ENCODE peak calls at places on chromosomes 6 and 20, in five cellular contexts. One of them, this sample, is unnamed.

GRCh38 chr20:1326031-1326930 is 2.7 kb downstream of the SDCBP2 start:
- DNase-seq in amniotic stem cell: no peak
- DNase-seq in NCI-H510A: no peak
- DNase-seq in dermis microvascular lymphatic vessel endothelial cell: peak
- DNase-seq in islet precursor cell: peak
- DNase-seq in this sample: no peak

GRCh38 chr6:25202505-25202904 is 76.7 kb upstream of the CARMIL1 start:
- DNase-seq in amniotic stem cell: peak
- DNase-seq in NCI-H510A: no peak
- DNase-seq in dermis microvascular lymphatic vessel endothelial cell: no peak
- DNase-seq in islet precursor cell: no peak
- DNase-seq in this sample: no peak

GRCh38 chr20:62258499-62259293 is 20.4 kb downstream of the OSBPL2 start:
- DNase-seq in amniotic stem cell: peak
- DNase-seq in NCI-H510A: no peak
- DNase-seq in dermis microvascular lymphatic vessel endothelial cell: no peak
- DNase-seq in islet precursor cell: no peak
- DNase-seq in this sample: no peak

GRCh38 chr6:121055572-121056163 is 278.6 kb downstream of the TBC1D32 start:
- DNase-seq in amniotic stem cell: peak
- DNase-seq in NCI-H510A: no peak
- DNase-seq in dermis microvascular lymphatic vessel endothelial cell: peak
- DNase-seq in islet precursor cell: no peak
- DNase-seq in this sample: no peak

GRCh38 chr6:101393291-101394251 is at the start of gene GRIK2:
- DNase-seq in amniotic stem cell: peak
- DNase-seq in NCI-H510A: no peak
- DNase-seq in dermis microvascular lymphatic vessel endothelial cell: no peak
- DNase-seq in islet precursor cell: peak
- DNase-seq in this sample: peak

GRCh38 chr6:122048570-122048969 is 350.9 kb upstream of the HSF2 start:
- DNase-seq in amniotic stem cell: no peak
- DNase-seq in NCI-H510A: no peak
- DNase-seq in dermis microvascular lymphatic vessel endothelial cell: no peak
- DNase-seq in islet precursor cell: no peak
- DNase-seq in this sample: no peak

GRCh38 chr20:37296371-37296770 is 6.9 kb downstream of the MANBAL start:
- DNase-seq in amniotic stem cell: no peak
- DNase-seq in NCI-H510A: no peak
- DNase-seq in dermis microvascular lymphatic vessel endothelial cell: peak
- DNase-seq in islet precursor cell: no peak
- DNase-seq in this sample: no peak

GRCh38 chr6:9404351-9405146 is 969.2 kb upstream of the SLC35B3 start:
- DNase-seq in amniotic stem cell: no peak
- DNase-seq in NCI-H510A: no peak
- DNase-seq in dermis microvascular lymphatic vessel endothelial cell: no peak
- DNase-seq in islet precursor cell: no peak
- DNase-seq in this sample: no peak

GRCh38 chr6:143288923-143289322 is 161.6 kb downstream of the ADAT2 start:
- DNase-seq in amniotic stem cell: no peak
- DNase-seq in NCI-H510A: no peak
- DNase-seq in dermis microvascular lymphatic vessel endothelial cell: no peak
- DNase-seq in islet precursor cell: no peak
- DNase-seq in this sample: no peak

GRCh38 chr6:8705435-8706020 is 270.2 kb upstream of the SLC35B3 start:
- DNase-seq in amniotic stem cell: no peak
- DNase-seq in NCI-H510A: no peak
- DNase-seq in dermis microvascular lymphatic vessel endothelial cell: no peak
- DNase-seq in islet precursor cell: no peak
- DNase-seq in this sample: no peak

This sample was measured in DMS79.